ENCODE peak calls at places on chromosomes 12 and 14, in four cellular contexts. F is uterus, T is IMR-90, Q is tibial nerve. V is an unnamed sample.

GRCh38 chr14:46988312-46988711 is 336.7 kb upstream of the RPL10L start:
- DNase-seq in F (no peak), Q (no peak), T (no peak), V (no peak)

GRCh38 chr14:104219731-104220224 is 81.4 kb downstream of the KIF26A start:
- DNase-seq in T (no peak), F (no peak), Q (no peak), V (no peak)

GRCh38 chr12:107395817-107396216 is 289.8 kb upstream of the PWP1 start:
- DNase-seq in F (no peak), T (no peak), Q (no peak), V (no peak)

GRCh38 chr14:56855891-56856461 is 45.7 kb upstream of the OTX2 start:
- DNase-seq in T (no peak), Q (no peak), F (no peak), V (no peak)

GRCh38 chr14:91228112-91229004 is 16.1 kb downstream of the GPR68 start:
- DNase-seq in F (no peak), Q (no peak), T (peak; percentile 84), V (no peak)

GRCh38 chr12:121060149-121061001 is 21.3 kb upstream of the OASL start:
- DNase-seq in T (peak; percentile 33), Q (no peak), F (no peak), V (no peak)

GRCh38 chr12:82595946-82596345 is 90.8 kb upstream of the TMTC2 start:
- DNase-seq in T (no peak), F (no peak), Q (no peak), V (no peak)

GRCh38 chr12:101485015-101485414 is 9.9 kb downstream of the SPIC start:
- DNase-seq in T (no peak), Q (no peak), F (no peak), V (no peak)

GRCh38 chr12:118549506-118550109 is 173.3 kb downstream of the SUDS3 start:
- DNase-seq in T (no peak), Q (no peak), F (no peak), V (no peak)

GRCh38 chr12:91852646-91853045 is 293.0 kb downstream of the BTG1 start:
- DNase-seq in F (no peak), Q (no peak), T (no peak), V (no peak)

GRCh38 chr12:112932485-112933151 is 5.7 kb upstream of the OAS3 start:
- DNase-seq in Q (no peak), F (no peak), T (no peak), V (no peak)

DNA sequence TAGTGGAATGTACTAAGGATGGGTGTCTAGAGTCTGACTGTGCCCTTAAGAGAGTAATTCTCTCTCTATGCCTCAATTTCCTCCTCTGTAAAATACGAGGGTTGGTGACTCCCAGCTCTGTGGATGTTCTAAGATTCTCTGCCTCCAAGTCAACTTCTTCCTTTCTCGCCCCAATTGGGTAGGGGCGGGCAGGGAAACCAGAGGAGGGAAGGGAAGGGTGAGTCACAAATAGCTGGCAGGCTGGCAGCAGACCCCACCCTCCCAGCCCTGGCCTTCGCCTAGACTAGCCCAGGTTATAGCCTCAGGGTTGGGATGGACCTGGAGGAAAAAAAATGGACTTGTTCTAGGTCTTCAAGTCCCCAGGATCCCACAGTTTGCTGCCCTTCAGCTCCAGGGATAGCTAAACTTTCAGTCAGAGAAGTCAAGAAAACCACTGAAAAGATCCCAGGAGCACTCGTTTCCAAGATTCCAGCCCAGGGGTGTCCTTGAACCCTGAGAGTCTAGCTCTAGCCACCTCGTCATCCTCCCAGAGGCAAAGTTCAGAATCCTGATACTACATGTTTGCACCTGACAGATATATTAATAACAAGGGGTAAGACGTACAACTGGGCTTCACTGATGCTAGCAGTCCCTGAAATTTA is 2.3 kb downstream of the DGKA start:
- DNase-seq in F (peak; percentile 31), T (no peak), Q (no peak), V (no peak)
- TF ChIP-seq POLR2A in F (no peak), T (no peak), Q (no peak), V (no peak)

GRCh38 chr14:81455344-81455743 is 55.2 kb upstream of the STON2 start:
- DNase-seq in F (no peak), Q (no peak), T (no peak), V (no peak)
- TF ChIP-seq POLR2A in F (no peak), Q (no peak), T (no peak), V (no peak)

GRCh38 chr14:28831126-28831525 is 64.5 kb downstream of the FOXG1 start:
- DNase-seq in F (no peak), Q (no peak), T (no peak), V (no peak)

DNA sequence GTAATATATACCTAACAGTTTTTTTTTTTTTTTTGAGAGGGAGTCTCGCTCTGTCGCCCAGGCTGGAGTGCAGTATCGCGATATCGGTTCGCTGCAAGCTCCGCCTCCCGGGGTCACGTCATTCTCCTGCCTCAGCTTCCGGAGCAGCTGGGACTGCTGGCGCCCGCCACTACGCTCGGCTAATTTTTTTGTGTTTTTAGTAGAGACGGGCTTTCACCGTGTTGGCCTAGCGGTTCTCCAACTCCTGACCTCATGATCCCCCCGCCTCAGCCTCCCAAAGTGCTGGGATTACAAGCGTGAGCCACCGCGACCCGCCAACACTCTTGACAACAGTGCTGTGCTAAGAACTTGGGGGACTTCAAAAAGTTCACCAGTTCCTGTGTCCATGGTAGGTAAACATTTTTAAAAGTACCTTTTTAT is 63.5 kb downstream of the FOXG1 start:
- DNase-seq in T (no peak), Q (no peak), F (no peak), V (no peak)
- TF ChIP-seq POLR2A in T (no peak), Q (no peak), F (no peak), V (no peak)

DNA sequence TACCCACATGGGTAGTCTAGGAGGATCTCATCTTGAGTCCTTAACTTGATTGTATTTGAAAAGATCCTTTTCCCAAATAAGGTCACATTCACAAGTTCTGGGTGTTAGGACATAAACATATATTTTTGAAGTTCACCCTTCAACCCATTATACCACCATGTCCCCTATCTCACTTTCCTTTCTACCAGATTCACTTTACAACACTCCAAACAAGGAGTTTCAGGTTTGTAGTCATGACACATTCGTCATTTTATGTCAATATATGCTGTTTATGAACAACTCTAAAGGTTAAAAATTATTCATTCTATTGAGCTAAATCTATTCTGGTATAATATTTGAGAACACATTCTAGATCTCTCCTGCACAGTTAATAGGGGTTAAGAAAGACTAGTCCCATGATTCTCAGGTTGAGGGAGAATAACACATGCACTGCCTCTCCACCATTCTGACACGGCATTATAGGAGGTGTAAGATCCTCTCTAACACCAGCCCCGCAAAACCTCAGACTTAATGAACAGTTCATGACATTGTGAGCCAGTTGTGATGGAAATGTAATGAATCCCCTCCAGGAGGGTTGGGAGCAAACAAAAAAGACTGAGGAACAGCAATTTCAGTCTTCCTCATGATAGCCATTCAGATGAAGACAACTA is 72.0 kb upstream of the PSMA6 start:
- DNase-seq in Q (no peak), F (no peak), T (no peak), V (no peak)
- TF ChIP-seq POLR2A in Q (no peak), F (no peak), T (no peak), V (no peak)

GRCh38 chr14:77618381-77618780 is 1.9 kb upstream of the SPTLC2 start:
- DNase-seq in T (no peak), Q (no peak), F (no peak), V (no peak)

GRCh38 chr14:77616133-77616453 is 344 bp downstream of the SPTLC2 start:
- DNase-seq in Q (no peak), T (no peak), F (no peak), V (no peak)

GRCh38 chr14:77613207-77613606 is 3.2 kb downstream of the SPTLC2 start:
- DNase-seq in Q (no peak), F (no peak), T (no peak), V (no peak)

GRCh38 chr14:77616454-77617229 is at the start of gene SPTLC2:
- DNase-seq in T (peak; percentile 99), Q (peak; percentile 93), F (peak; percentile 98), V (peak; percentile 98)

DNA sequence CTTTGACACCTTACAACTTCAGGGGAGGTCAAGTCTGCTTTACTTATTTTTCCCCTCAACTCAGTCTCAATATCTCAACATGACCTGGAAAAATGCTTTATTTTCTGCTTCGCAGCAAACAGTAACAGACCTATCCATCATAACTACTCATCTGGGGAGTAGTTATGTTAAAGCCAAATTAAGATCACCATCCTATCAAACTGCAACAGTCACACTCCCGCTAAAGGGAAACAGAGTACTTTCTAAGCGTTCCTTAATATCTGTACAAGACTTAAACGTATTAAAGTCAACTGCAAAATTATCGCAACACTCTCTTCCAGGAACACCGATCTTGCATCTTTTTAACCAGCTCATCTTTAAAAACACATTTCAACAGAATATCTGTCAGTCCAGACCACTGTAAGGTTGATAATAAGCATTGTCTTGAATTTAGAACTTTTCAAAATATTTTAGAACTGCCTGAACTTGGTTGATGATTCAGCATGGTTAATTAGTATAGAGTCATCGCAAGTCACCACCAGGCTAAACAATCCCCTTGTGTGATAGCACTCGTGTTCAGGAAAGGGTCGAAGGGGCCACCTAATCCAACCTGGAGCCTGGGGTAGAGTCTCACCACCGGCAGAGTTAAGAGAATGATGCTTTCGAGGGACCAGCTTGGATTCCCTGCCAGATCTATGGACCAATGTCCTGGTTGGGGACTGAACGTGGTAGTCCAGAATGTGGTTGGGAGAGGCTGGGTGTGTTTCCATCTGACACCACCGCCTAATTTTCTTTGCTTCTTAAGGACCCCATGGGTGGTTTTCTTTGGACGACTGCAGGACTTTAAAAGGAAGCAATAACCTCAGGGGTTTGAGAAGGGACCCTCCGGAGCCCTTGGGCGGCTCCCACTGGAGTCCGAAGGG is 955 bp downstream of the SPTLC2 start:
- DNase-seq in T (peak; percentile 56), Q (no peak), F (no peak), V (peak; percentile 13)
- TF ChIP-seq POLR2A in T (no peak), Q (no peak), F (no peak), V (no peak)

GRCh38 chr14:105849933-105850626 is 323.7 kb downstream of the TMEM121 start:
- DNase-seq in T (no peak), Q (no peak), F (no peak), V (no peak)
- TF ChIP-seq POLR2A in T (no peak), Q (no peak), F (no peak), V (no peak)

GRCh38 chr12:117192057-117192456 is 1.8 kb upstream of the FBXO21 start:
- DNase-seq in Q (no peak), F (no peak), T (no peak), V (no peak)

GRCh38 chr12:117188121-117188665 is 2.1 kb downstream of the FBXO21 start:
- DNase-seq in Q (no peak), T (no peak), F (no peak), V (no peak)

GRCh38 chr12:117189725-117190209 is 503 bp downstream of the FBXO21 start:
- DNase-seq in F (peak; percentile 25), Q (no peak), T (peak; percentile 45), V (no peak)

GRCh38 chr12:117190210-117190781 is at the start of gene FBXO21:
- DNase-seq in Q (peak; percentile 84), T (peak; percentile 74), F (peak; percentile 90), V (peak; percentile 76)

DNA sequence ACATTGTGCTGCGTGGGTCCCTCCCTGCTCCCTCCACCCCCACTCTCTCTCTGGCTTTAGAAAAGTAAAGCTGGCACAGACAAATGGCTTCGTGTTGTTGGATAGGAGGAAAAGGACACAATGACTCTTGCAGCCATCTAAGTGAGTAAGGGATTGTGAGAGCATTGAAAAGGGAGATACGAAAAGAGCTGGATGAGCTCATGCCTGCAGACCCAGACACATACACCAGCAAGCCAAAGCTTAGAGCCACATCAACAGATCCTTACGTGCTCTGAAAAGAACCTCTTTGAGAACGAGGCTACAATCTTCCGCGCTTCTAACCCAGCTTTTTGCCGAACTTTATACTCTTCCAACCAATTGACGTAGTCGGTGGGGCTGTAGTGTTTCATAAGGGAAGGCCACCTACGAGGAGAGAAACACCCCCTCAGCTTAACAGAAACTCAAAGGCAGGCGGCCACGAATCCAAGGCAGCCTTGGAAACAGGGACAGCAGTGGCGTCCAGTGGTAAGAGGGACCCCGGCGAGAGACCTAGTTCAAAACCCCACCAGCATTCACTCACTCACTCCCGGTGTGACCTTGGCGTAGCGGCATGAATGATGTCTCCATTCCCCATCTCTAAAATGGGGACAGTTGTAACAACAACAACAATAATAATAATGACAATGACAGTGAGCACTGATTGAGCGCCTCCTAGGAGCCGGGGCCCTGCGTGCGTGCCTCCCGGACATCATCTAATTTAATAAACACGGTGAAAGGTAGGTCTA is 1.1 kb downstream of the FBXO21 start:
- DNase-seq in F (peak; percentile 18), T (peak; percentile 72), Q (no peak), V (no peak)
- TF ChIP-seq POLR2A in F (no peak), T (no peak), Q (peak; percentile 7), V (no peak)

V was measured in gastrocnemius medialis.